ENCODE peak calls at places on chromosome 20, in six cellular contexts. F is transverse colon; V is SK-N-SH; O is CD8-positive, alpha-beta memory T cell; G is retinal pigment epithelial cell; I is heart left ventricle. D is an unnamed sample.

GRCh38 chr20:57396212-57396611 is 5.0 kb downstream of the RBM38 start:
- DNase-seq in F (no peak), V (no peak), O (peak; percentile 8), G (no peak), I (peak; percentile 31), D (no peak)

GRCh38 chr20:15111654-15112053 is 774.2 kb upstream of the FLRT3 start:
- DNase-seq in F (no peak), V (no peak), O (no peak), G (no peak), I (no peak), D (no peak)

GRCh38 chr20:47217482-47218446 is 138.7 kb downstream of the ZMYND8 start:
- DNase-seq in F (no peak), V (no peak), O (no peak), G (no peak), I (no peak), D (no peak)

GRCh38 chr20:2397595-2398145 is 17.0 kb downstream of the TGM6 start:
- DNase-seq in F (no peak), V (no peak), O (no peak), G (no peak), I (no peak), D (no peak)

GRCh38 chr20:43194187-43194586 is 4.5 kb upstream of the PTPRT start:
- DNase-seq in F (no peak), V (no peak), O (no peak), G (no peak), I (no peak), D (no peak)

GRCh38 chr20:7272512-7272911 is 505.0 kb downstream of the BMP2 start:
- DNase-seq in F (no peak), V (no peak), O (no peak), G (peak; percentile 10), I (no peak), D (no peak)

GRCh38 chr20:63116412-63117106 is 99.4 kb downstream of the YTHDF1 start:
- DNase-seq in F (no peak), V (no peak), O (no peak), G (no peak), I (peak; percentile 28), D (no peak)

GRCh38 chr20:15930324-15931305 is 642.6 kb downstream of the KIF16B start:
- DNase-seq in F (no peak), V (peak; percentile 39), O (no peak), G (peak; percentile 4), I (no peak), D (no peak)

GRCh38 chr20:25368526-25368925 is 22.1 kb downstream of the ABHD12 start:
- DNase-seq in F (no peak), V (no peak), O (no peak), G (no peak), I (no peak), D (no peak)

GRCh38 chr20:32535316-32535952 is 49.7 kb downstream of the NOL4L start:
- DNase-seq in F (no peak), V (no peak), O (peak; percentile 64), G (no peak), I (no peak), D (no peak)
- H3K4me3 ChIP-seq in F (no peak overlapping the region), V (no peak overlapping the region), O (peak overlapping the region; percentile 54), G (no peak overlapping the region), I (no peak overlapping the region), D (peak overlapping the region; percentile 44)

DNA sequence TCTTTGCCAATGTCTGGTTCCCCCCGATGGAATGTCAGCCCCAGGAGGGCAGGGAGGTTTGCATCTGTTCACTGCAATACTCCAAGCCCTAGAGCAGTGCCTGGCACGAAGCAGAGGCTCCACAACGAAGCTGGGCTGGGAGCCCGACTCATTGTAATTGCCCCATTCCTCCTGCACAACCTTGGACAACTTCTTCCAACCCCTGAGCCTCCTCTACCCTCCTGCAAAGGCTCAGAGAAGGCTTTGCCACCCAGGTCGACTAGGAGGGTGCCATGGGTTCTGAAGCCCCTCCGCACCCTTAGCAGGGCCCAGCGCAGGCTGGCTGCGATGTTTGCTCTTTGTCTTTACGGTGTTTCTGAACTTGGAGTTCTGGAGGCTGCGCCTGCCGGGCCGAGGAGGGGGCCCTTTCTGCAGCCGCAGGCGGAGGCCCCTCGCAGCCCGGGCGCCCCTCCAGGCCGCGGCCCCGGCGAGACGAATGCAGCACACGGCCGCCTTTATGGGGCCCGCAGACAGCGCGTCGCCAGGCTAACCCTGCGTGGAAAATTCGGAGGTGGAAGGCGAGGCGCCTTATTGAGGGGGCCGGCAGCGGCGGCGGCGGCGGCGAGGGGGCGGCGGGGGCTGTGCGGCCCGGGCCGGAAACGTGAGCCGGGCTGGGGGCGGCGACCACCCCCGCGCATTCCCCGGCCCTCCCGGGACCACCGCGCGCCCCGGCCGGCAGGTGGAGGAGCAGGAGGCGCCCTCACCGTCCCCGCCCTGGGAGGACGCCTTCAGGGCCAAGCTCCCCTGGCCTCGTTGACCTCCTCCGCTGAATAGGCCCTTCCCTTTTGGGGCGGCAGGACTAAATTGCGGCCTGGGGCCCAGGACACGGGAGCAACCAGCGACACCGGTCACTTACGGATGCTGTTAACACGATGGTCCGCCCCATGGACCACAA is 27.0 kb downstream of the SNAI1 start:
- DNase-seq in F (no peak), V (no peak), O (no peak), G (no peak), I (no peak), D (no peak)
- H3K4me3 ChIP-seq in F (peak overlapping the region; percentile 11), V (no peak overlapping the region), O (no peak overlapping the region), G (no peak overlapping the region), I (no peak overlapping the region), D (no peak overlapping the region)

GRCh38 chr20:46023148-46023484 is 5.9 kb upstream of the SLC12A5 start:
- DNase-seq in F (no peak), V (no peak), O (no peak), G (no peak), I (no peak), D (no peak)

GRCh38 chr20:46021361-46022359 is 7.4 kb upstream of the SLC12A5 start:
- DNase-seq in F (peak; percentile 46), V (peak; percentile 99), O (peak; percentile 53), G (no peak), I (no peak), D (no peak)

GRCh38 chr20:46022411-46023147 is 6.4 kb upstream of the SLC12A5 start:
- DNase-seq in F (peak; percentile 67), V (peak; percentile 59), O (peak; percentile 68), G (no peak), I (peak; percentile 64), D (no peak)

GRCh38 chr20:46018611-46019010 is 9.9 kb downstream of the MMP9 start:
- DNase-seq in F (no peak), V (no peak), O (no peak), G (no peak), I (no peak), D (no peak)

GRCh38 chr20:46020515-46020914 is 8.5 kb upstream of the SLC12A5 start:
- DNase-seq in F (no peak), V (no peak), O (no peak), G (no peak), I (no peak), D (no peak)
- H3K4me3 ChIP-seq in F (no peak overlapping the region), V (no peak overlapping the region), O (no peak overlapping the region), G (no peak overlapping the region), I (no peak overlapping the region), D (no peak overlapping the region)

DNA sequence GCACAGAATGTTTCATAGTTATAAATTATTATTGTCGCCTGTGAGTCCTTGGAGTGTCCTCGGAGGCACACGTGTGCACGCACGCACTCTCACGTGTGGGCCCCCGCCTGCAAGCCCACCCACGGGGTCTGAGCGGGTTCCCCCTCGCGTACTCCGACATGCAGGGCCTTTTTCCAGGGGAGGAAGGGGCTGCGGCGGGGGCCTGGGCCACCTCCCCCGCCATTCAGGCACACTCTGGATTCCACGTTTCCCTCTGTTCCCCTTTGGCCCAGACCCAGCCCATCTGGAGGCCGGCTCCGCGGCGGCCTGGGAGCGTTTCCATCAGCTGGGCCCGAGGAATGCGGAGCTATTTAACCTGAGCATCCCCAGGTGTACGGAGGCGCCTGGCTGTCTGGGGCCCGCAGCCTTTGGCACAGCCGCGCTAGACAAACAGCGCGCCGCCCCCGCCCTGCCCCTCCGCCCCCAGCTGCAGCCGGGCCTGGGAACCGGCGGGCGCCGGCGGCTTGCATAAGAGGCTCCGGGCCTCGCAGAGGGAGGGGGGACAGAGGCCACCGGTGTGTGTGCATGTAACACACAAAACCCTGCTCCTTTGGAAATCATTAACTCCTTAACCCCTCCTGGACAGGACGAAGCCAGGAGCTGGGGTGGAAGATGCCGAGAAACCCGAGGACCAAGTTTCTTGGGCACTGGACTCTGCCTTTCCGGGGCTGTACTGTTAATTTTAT is 3.3 kb downstream of the ID1 start:
- DNase-seq in F (peak; percentile 92), V (peak; percentile 81), O (no peak), G (no peak), I (peak; percentile 81), D (no peak)
- H3K4me3 ChIP-seq in F (peak overlapping the region; percentile 0), V (peak overlapping the region; percentile 30), O (no peak overlapping the region), G (peak overlapping the region; percentile 99), I (no peak overlapping the region), D (no peak overlapping the region)

DNA sequence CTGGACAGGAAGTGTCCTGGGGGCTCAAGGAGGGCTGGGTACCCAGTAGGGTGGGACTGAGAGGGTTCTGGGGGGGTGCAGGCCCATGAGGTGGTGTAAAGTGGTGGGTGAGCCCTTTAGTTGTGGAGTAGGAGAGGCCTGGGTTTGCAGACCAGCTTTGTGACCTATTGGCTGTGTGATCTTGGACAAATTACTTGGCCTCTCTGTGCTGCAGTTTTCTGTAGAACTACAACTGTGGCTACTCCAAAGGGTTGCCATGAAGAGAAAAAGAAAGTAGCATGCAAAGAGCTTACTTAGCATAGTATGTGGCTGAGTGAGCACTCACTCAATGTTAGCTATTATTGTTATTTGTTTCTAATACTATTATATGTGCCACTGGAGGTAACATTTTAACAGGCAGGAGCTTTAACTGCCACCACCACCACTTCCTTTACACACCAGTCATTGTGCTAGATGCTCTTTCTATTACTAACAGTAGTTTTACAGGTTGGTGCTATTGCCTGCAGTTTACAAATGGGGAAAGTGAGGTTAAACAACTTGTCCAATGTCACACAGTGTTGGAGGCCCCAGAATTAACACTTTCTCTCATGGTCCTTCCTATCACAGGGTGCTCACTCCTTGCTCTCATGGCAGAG is 286.8 kb downstream of the DHX35 start:
- DNase-seq in F (no peak), V (no peak), O (no peak), G (no peak), I (no peak), D (no peak)
- H3K4me3 ChIP-seq in F (no peak overlapping the region), V (no peak overlapping the region), O (no peak overlapping the region), G (no peak overlapping the region), I (no peak overlapping the region), D (no peak overlapping the region)